ENCODE peak calls at places on chromosome 12, in four cellular contexts. K is H1, A is GM12878, M is HepG2. J is an unnamed sample.

GRCh38 chr12:79422060-79422812 is 268.5 kb downstream of the PAWR start:
- DNase-seq in M (peak), A (no peak), K (no peak), J (no peak)

GRCh38 chr12:2118061-2118460 is 65.3 kb downstream of the CACNA1C start:
- DNase-seq in A (no peak), K (no peak), M (no peak), J (no peak)

GRCh38 chr12:85280138-85280983 is at the start of gene ALX1:
- DNase-seq in A (no peak), K (peak), M (no peak), J (peak)

GRCh38 chr12:31574803-31575573 is 15.9 kb downstream of the DENND5B start:
- DNase-seq in A (no peak), K (no peak), M (peak), J (no peak)

GRCh38 chr12:2649201-2650030 is 145.4 kb upstream of the FKBP4 start:
- DNase-seq in M (no peak), A (no peak), K (no peak), J (no peak)

GRCh38 chr12:102527256-102527720 is 46.9 kb upstream of the IGF1 start:
- DNase-seq in A (no peak), M (no peak), K (no peak), J (no peak)

GRCh38 chr12:13196302-13196921 is at the start of gene EMP1:
- DNase-seq in A (peak), K (no peak), M (peak), J (peak)

GRCh38 chr12:123949118-123949774 is 23.4 kb downstream of the CCDC92 start:
- DNase-seq in A (no peak), M (peak), K (no peak), J (no peak)

GRCh38 chr12:122951406-122951805 is 14.9 kb downstream of the ABCB9 start:
- DNase-seq in M (peak), A (no peak), K (no peak), J (no peak)

GRCh38 chr12:19515179-19515578 is 75.9 kb downstream of the AEBP2 start:
- DNase-seq in K (no peak), A (no peak), M (no peak), J (no peak)

GRCh38 chr12:66165141-66165540 is 4.7 kb downstream of the TMBIM4 start:
- DNase-seq in M (no peak), A (no peak), K (no peak), J (no peak)

GRCh38 chr12:66159088-66159487 is 10.7 kb downstream of the TMBIM4 start:
- DNase-seq in K (no peak), M (no peak), A (no peak), J (no peak)

GRCh38 chr12:66164349-66164821 is 5.4 kb downstream of the TMBIM4 start:
- DNase-seq in A (no peak), M (no peak), K (no peak), J (no peak)

GRCh38 chr12:66156654-66157053 is 13.1 kb downstream of the TMBIM4 start:
- DNase-seq in K (no peak), A (no peak), M (no peak), J (no peak)

GRCh38 chr12:66160704-66161103 is 9.1 kb downstream of the TMBIM4 start:
- DNase-seq in M (no peak), A (no peak), K (no peak), J (no peak)
- TF ChIP-seq ZNF274 in M (no peak), A (no peak), K (no peak), J (no peak)

DNA sequence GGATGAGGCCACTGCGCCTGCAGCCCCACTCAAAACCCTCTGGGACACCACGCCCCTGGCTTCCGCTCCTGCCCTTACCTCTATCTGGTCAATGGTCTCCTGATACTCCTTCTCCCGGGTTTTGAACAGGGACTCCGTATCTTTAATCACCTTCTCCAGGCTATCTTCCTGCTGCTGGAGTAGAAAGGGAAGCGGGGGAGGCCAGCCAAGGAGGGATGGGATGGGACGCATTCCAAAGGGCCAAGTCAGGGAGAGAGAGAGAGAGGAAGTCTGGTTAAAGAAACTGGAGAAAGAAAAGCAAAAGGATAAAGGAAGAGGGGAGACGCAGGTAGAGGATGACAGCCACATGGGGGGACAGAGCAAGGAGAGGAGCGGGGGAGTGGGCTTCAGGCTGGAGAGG is 7.9 kb downstream of the IFFO1 start:
- DNase-seq in M (no peak), K (no peak), A (no peak), J (peak)
- H3K4me3 ChIP-seq in M (no peak), K (no peak), A (no peak), J (no peak)

GRCh38 chr12:89350260-89350659 is 2.0 kb downstream of the DUSP6 start:
- DNase-seq in A (no peak), M (no peak), K (no peak), J (no peak)

GRCh38 chr12:89351489-89352241 is 636 bp downstream of the DUSP6 start:
- DNase-seq in M (no peak), K (peak), A (no peak), J (no peak)

GRCh38 chr12:89348894-89349669 is 3.2 kb downstream of the DUSP6 start:
- DNase-seq in A (no peak), K (no peak), M (no peak), J (no peak)

GRCh38 chr12:89350661-89351488 is 1.4 kb downstream of the DUSP6 start:
- DNase-seq in K (no peak), A (no peak), M (no peak), J (no peak)

GRCh38 chr12:89349814-89350213 is 2.5 kb downstream of the DUSP6 start:
- DNase-seq in A (no peak), M (no peak), K (no peak), J (peak)
- TF ChIP-seq SUZ12 in A (no peak), M (no peak), K (no peak), J (no peak)

GRCh38 chr12:98744692-98745091 is 99.6 kb downstream of the APAF1 start:
- DNase-seq in M (no peak), K (no peak), A (no peak), J (no peak)

GRCh38 chr12:98740751-98741150 is 95.7 kb downstream of the APAF1 start:
- DNase-seq in A (no peak), K (no peak), M (no peak), J (no peak)

GRCh38 chr12:98741229-98741614 is 96.1 kb downstream of the APAF1 start:
- DNase-seq in M (no peak), A (no peak), K (no peak), J (no peak)

GRCh38 chr12:98743362-98743953 is 98.4 kb downstream of the APAF1 start:
- DNase-seq in K (peak), A (no peak), M (peak), J (peak)

DNA sequence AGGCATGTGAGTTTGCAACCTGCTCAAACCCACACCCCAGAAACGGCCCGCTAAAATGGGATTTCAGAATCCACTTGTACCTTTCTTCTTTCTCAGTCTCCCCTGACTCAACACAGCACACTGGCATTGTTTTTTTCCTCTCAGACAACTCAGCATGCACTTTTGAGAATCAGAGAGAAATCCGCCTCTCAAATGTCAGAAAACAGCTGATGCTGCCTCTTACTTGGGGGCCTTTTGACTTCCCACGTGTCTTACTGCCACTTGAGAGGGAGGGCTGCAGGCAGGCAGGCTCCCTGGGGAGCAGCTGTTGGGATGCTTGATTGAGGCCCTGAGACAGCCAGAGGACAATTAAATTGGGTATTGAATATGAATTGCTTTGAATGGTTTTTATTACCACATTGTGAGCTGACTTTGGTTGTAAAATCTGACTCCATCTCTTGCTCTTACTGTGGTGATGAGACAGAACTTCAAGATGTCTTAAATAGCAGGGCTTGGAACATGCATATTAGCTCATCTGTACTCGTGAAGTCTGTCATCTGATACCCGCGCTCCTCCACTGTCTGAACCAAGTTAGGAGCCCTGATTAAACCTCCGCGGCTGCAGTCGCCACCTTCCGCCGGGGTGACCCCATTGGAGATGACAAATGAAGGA is 96.7 kb downstream of the APAF1 start:
- DNase-seq in A (no peak), K (no peak), M (no peak), J (peak)
- TF ChIP-seq ZNF274 in A (no peak), K (no peak), M (no peak), J (no peak)

DNA sequence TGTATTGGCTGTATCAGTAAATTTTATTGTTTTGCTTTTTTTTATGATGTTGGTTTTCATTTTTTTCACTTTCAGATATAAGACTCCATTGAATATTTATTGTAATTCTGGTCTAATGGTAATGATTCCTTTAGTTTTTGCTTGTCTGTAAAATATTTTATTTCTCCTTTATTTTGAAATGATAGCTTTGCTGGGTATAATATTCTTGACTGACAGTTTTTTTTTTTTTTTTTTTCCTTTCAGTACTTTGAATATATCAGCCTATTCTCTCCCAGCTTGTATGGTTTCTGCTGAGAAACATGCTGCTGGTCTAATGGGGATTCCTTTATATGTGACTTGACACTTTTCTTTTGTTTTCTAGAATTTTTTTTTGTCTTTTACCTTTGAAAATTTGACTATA is 195.1 kb upstream of the SLC38A2 start:
- DNase-seq in A (no peak), M (no peak), K (no peak), J (no peak)
- H3K4me3 ChIP-seq in A (no peak), M (no peak), K (no peak), J (no peak)